ENCODE peak calls at places on chromosomes 11 and 22, in four cellular contexts. O is A549, B is adrenal gland, E is tibial nerve. Z is an unnamed sample.

GRCh38 chr11:48083427-48083826 is 103.1 kb downstream of the PTPRJ start:
- DNase-seq in O (no peak), B (no peak), E (no peak), Z (no peak)

GRCh38 chr11:2261436-2262230 is 8.8 kb downstream of the ASCL2 start:
- DNase-seq in O (no peak), B (no peak), E (no peak), Z (no peak)

GRCh38 chr22:35642305-35642741 is 5.9 kb upstream of the APOL6 start:
- DNase-seq in O (no peak), B (peak; percentile 35), E (no peak), Z (no peak)

GRCh38 chr22:29988719-29989118 is 91.5 kb upstream of the HORMAD2 start:
- DNase-seq in O (no peak), B (no peak), E (no peak), Z (no peak)

GRCh38 chr11:69157156-69157821 is 1.6 kb downstream of the SMIM38 start:
- DNase-seq in O (no peak), B (no peak), E (peak; percentile 47), Z (no peak)

GRCh38 chr11:119355091-119355843 is 8.8 kb upstream of the MFRP start:
- DNase-seq in O (no peak), B (no peak), E (no peak), Z (no peak)

GRCh38 chr11:24386551-24387404 is 110.1 kb upstream of the LUZP2 start:
- DNase-seq in O (peak; percentile 18), B (no peak), E (no peak), Z (no peak)

GRCh38 chr22:19709063-19709769 is 5.1 kb upstream of the SEPTIN5 start:
- DNase-seq in O (no peak), B (no peak), E (no peak), Z (no peak)

GRCh38 chr11:117127164-117127563 is 16.9 kb upstream of the PAFAH1B2 start:
- DNase-seq in O (no peak), B (no peak), E (no peak), Z (no peak)

GRCh38 chr11:88036701-88037100 is 138.5 kb downstream of the RAB38 start:
- DNase-seq in O (no peak), B (no peak), E (no peak), Z (no peak)

GRCh38 chr11:77175021-77175842 is 47.2 kb downstream of the MYO7A start:
- DNase-seq in O (no peak), B (peak; percentile 46), E (no peak), Z (no peak)

GRCh38 chr11:16776716-16777115 is 38.3 kb downstream of the C11orf58 start:
- DNase-seq in O (no peak), B (no peak), E (no peak), Z (no peak)

GRCh38 chr22:20011123-20011992 is 5.3 kb downstream of the ARVCF start:
- DNase-seq in O (no peak), B (no peak), E (no peak), Z (no peak)

GRCh38 chr11:11027271-11027670 is 169.4 kb upstream of the ZBED5 start:
- DNase-seq in O (peak; percentile 36), B (no peak), E (no peak), Z (peak; percentile 35)

GRCh38 chr11:125086633-125087296 is 23.7 kb downstream of the SLC37A2 start:
- DNase-seq in O (no peak), B (no peak), E (no peak), Z (no peak)

GRCh38 chr11:122149232-122149631 is 33.2 kb upstream of the BLID start:
- DNase-seq in O (no peak), B (no peak), E (no peak), Z (no peak)

GRCh38 chr11:7060828-7061227 is 28.0 kb upstream of the RBMXL2 start:
- DNase-seq in O (no peak), B (no peak), E (no peak), Z (no peak)

GRCh38 chr11:128130052-128130451 is 457.3 kb downstream of the ETS1 start:
- DNase-seq in O (no peak), B (no peak), E (no peak), Z (no peak)

GRCh38 chr11:61746654-61747388 is 5.6 kb upstream of the MYRF start:
- DNase-seq in O (no peak), B (no peak), E (no peak), Z (no peak)
- TF ChIP-seq POLR2A in O (no peak), B (no peak), E (no peak), Z (no peak)

GRCh38 chr11:46705070-46705688 is 4.3 kb downstream of the ZNF408 start:
- DNase-seq in O (no peak), B (no peak), E (no peak), Z (no peak)

GRCh38 chr11:46701078-46701654 is 335 bp downstream of the ZNF408 start:
- DNase-seq in O (no peak), B (no peak), E (no peak), Z (no peak)

GRCh38 chr11:46711288-46711687 is 7.7 kb upstream of the F2 start:
- DNase-seq in O (no peak), B (no peak), E (no peak), Z (no peak)

GRCh38 chr11:46710821-46711269 is 8.2 kb upstream of the F2 start:
- DNase-seq in O (peak; percentile 53), B (peak; percentile 89), E (peak; percentile 17), Z (peak; percentile 91)

DNA sequence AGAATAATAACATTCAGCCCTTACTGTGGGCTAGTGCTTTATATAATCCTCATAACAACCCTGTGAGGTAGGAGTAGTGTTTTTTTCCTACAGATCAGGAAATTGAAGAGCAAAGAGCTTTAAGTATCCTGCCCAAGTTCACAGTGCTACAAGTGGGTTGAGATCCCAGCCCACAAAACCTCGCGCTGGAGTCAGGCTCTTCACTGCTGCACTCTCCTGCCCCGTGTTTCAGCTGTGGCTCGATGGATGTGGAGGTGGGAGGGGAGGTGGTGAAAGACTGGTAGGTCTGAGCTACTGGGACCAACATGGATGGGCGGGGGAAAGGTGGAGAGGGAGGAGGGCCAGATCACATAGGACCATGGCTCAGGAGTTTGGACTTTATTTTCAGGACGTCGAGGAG is 6.1 kb downstream of the ZNF408 start:
- DNase-seq in O (no peak), B (no peak), E (no peak), Z (no peak)
- TF ChIP-seq POLR2A in O (no peak), B (no peak), E (no peak), Z (no peak)

GRCh38 chr11:64920124-64920523 is 3.1 kb upstream of the ATG2A start:
- DNase-seq in O (no peak), B (no peak), E (no peak), Z (no peak)

GRCh38 chr11:64921384-64921783 is 3.1 kb upstream of the PPP2R5B start:
- DNase-seq in O (no peak), B (peak; percentile 10), E (no peak), Z (no peak)

GRCh38 chr11:64918056-64918455 is 1.0 kb upstream of the ATG2A start:
- DNase-seq in O (peak; percentile 32), B (no peak), E (no peak), Z (no peak)

GRCh38 chr11:64917663-64917995 is 620 bp upstream of the ATG2A start:
- DNase-seq in O (no peak), B (no peak), E (no peak), Z (no peak)

GRCh38 chr11:64919627-64920026 is 2.6 kb upstream of the ATG2A start:
- DNase-seq in O (no peak), B (no peak), E (no peak), Z (no peak)
- TF ChIP-seq POLR2A in O (no peak), B (no peak), E (no peak), Z (no peak)

GRCh38 chr22:45196308-45196707 is 32.6 kb downstream of the NUP50 start:
- DNase-seq in O (no peak), B (no peak), E (no peak), Z (no peak)

GRCh38 chr22:45198463-45198795 is 34.7 kb downstream of the NUP50 start:
- DNase-seq in O (no peak), B (no peak), E (no peak), Z (no peak)

GRCh38 chr22:45195616-45196015 is 31.9 kb downstream of the NUP50 start:
- DNase-seq in O (no peak), B (no peak), E (no peak), Z (no peak)

GRCh38 chr22:45197606-45198462 is 34.1 kb downstream of the NUP50 start:
- DNase-seq in O (no peak), B (peak; percentile 23), E (no peak), Z (no peak)

DNA sequence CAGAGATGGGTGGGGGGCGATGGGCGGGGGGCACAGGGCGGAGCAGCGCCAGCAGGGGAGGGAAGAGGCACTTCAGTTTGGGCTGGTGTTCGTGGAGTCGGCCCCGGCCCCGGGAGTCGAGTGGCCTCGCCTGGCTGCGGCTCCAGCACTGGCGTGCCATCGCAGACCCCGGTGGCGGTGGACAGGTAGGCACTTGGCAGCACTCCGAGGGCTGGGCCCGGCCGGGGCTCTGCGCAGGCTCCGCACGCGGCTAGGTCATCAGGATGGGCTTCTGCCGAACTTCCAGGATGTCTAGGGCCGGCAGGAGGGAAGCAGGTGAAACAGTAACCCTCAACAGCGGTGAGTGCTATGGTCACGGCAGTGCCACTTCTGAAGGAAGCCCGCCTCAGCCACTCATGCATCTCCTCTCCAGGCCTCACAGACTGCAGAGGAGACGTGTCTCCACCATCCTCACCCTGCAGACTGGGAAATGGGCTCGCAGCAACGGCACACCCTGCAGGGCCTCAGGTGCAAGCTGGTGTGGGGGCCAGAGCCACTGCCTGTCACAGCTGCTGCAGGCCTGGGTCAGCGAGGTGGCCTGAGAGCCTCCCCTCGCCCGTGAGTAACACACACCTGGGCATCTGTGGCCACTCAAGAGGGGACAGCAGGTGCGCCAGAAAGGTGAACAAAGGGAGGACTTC is 33.3 kb downstream of the NUP50 start:
- DNase-seq in O (no peak), B (peak; percentile 17), E (no peak), Z (no peak)
- TF ChIP-seq POLR2A in O (no peak), B (no peak), E (no peak), Z (no peak)